ENCODE peak calls at places on chromosomes 3 and 15, in five cellular contexts. F is left ventricle myocardium inferior, J is heart right ventricle, H is astrocyte, E is A549. M is an unnamed sample.

GRCh38 chr3:115403791-115404190 is 219.5 kb upstream of the GAP43 start:
- DNase-seq in F (no peak), J (no peak), H (no peak), E (no peak), M (peak)

GRCh38 chr3:42190701-42191442 is 75.1 kb downstream of the CCK start:
- DNase-seq in F (no peak), J (peak), H (peak), E (peak), M (peak)

GRCh38 chr3:71972031-71972430 is 187.1 kb upstream of the PROK2 start:
- DNase-seq in F (no peak), J (no peak), H (no peak), E (no peak), M (peak)

GRCh38 chr15:85581495-85581894 is 201.1 kb downstream of the AKAP13 start:
- DNase-seq in F (peak), J (peak), H (no peak), E (no peak), M (no peak)

GRCh38 chr3:8464668-8465067 is 37.0 kb upstream of the LMCD1 start:
- DNase-seq in F (no peak), J (no peak), H (no peak), E (no peak), M (no peak)

GRCh38 chr3:155382396-155383042 is 89.0 kb upstream of the STRIT1 start:
- DNase-seq in F (peak), J (peak), H (peak), E (peak), M (peak)

GRCh38 chr15:42750306-42750705 is 13.4 kb upstream of the CDAN1 start:
- DNase-seq in F (no peak), J (no peak), H (no peak), E (no peak), M (no peak)

GRCh38 chr15:40483919-40484318 is 13.1 kb downstream of the CHST14 start:
- DNase-seq in F (no peak), J (no peak), H (no peak), E (no peak), M (no peak)

GRCh38 chr3:43291546-43291945 is 5.2 kb downstream of the SNRK start:
- DNase-seq in F (no peak), J (no peak), H (peak), E (no peak), M (no peak)

GRCh38 chr3:45182915-45183881 is 37.0 kb upstream of the CDCP1 start:
- DNase-seq in F (no peak), J (no peak), H (peak), E (peak), M (peak)

GRCh38 chr3:37594873-37595783 is 266.6 kb upstream of the CTDSPL start:
- DNase-seq in F (no peak), J (no peak), H (no peak), E (no peak), M (no peak)

DNA sequence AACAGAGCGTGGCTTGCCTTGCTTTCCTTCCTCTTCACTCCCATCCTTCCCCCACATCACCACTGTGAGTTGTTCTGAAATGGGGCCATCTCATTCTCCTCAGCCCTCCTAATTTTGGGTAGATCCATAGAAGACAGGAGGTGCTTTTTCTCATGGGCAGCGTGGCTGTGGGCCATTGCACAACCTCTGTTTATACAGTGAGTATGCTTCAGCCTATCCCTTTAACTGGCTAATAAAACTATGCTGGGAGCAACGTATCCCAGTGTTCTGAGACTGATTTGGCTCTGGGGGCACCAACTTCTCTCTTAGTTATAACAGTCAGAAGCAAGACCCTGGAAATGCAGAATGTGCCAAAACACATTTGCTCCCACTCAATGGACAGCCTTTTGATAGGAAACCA is 97.1 kb upstream of the ICE2 start:
- DNase-seq in F (no peak), J (no peak), H (no peak), E (peak), M (no peak)
- H3K4me3 ChIP-seq in F (no peak), J (no peak), H (no peak), E (no peak), M (no peak)

GRCh38 chr15:51575775-51576174 is 46.8 kb downstream of the DMXL2 start:
- DNase-seq in F (no peak), J (no peak), H (no peak), E (no peak), M (no peak)
- TF ChIP-seq CTCF in F (no peak), J (no peak), H (no peak), E (no peak), M (no peak)

DNA sequence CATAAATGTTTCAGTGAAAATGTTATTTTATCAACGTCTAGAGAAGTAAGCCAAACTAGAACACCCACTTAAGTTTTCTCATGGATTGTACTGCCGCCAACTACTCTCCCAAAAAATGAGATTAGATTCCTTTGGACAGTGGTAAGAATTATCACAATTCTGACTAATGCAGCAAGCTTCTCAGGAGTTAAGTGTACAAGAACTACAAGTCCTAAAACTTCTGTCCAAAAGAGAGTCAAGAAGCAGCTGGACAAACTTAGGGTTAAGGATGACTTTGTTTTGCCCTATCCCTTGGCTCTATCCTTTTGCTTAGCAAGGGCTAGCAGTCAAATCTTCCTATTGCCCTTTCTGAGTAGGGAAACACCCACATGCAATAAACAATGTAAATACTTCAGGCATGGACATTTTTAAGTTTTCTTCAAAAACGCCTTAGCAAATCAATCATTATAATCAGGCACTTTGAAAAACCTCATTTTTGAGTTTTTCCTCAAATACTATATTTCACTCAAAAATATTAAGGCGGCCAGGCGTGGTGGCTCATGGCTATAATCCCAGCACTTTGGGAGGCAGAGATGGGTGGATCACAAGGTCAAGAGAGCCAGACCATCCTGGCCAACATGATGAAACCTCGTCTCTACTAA is 19.5 kb downstream of the RAF1 start:
- DNase-seq in F (no peak), J (no peak), H (peak), E (no peak), M (no peak)
- H3K27ac ChIP-seq in F (peak), J (peak), H (peak), E (no peak), M (no peak)

GRCh38 chr3:33440328-33440577 is at the start of gene UBP1:
- DNase-seq in F (peak), J (no peak), H (no peak), E (no peak), M (no peak)

GRCh38 chr3:33439421-33440327 is 531 bp downstream of the UBP1 start:
- DNase-seq in F (peak), J (peak), H (peak), E (peak), M (peak)

GRCh38 chr3:33438284-33438668 is 1.9 kb downstream of the UBP1 start:
- DNase-seq in F (no peak), J (no peak), H (peak), E (no peak), M (no peak)

GRCh38 chr3:33437556-33438283 is 2.5 kb downstream of the UBP1 start:
- DNase-seq in F (peak), J (peak), H (peak), E (no peak), M (no peak)

DNA sequence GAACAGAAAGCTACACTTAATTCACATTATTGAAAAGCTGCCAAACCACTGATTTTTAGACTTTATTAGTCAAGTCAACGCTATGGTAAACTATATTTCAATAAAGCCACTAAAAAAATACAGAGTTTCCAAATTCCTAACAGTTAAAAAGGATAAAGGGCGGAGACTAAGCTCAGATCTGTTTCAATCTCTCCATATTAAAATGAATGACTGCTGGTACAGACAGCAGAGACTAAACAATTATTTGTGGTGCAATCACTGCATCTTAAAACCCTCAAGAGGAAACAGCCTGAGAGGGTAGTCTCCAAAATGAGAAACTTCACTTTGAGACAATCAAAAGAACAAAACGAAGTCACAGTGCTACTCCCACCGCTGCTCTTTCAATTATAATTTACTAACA is 1.3 kb downstream of the UBP1 start:
- DNase-seq in F (no peak), J (no peak), H (no peak), E (no peak), M (no peak)
- H3K4me3 ChIP-seq in F (peak), J (peak), H (peak), E (peak), M (peak)

GRCh38 chr3:126955004-126955790 is 27.7 kb upstream of the PLXNA1 start:
- DNase-seq in F (peak), J (no peak), H (no peak), E (no peak), M (no peak)

GRCh38 chr3:126956866-126957650 is 25.9 kb upstream of the PLXNA1 start:
- DNase-seq in F (peak), J (no peak), H (no peak), E (no peak), M (no peak)

GRCh38 chr3:126954141-126954845 is 28.6 kb upstream of the PLXNA1 start:
- DNase-seq in F (peak), J (no peak), H (no peak), E (no peak), M (peak)

GRCh38 chr3:126957776-126958637 is 24.9 kb upstream of the PLXNA1 start:
- DNase-seq in F (peak), J (no peak), H (no peak), E (no peak), M (no peak)

DNA sequence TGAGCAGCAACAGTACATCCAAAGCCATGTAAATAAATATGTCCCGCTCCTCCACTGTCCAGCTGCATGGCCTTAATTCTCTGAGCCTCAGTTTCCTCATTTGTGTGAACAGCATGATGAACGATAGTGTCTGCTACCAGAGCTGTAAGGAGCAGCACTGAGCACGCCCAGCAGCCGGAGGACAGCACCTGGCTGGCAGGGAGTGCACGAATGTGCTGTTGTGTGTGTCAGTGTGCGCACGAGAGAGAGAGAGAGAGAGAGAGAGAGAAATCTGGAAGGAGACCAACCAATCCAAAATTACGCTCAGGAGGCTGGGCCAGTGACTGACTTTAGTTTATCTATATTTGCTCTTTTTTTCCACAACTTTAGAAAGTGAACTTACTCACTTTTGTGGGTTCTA is 26.6 kb upstream of the PLXNA1 start:
- DNase-seq in F (peak), J (no peak), H (no peak), E (no peak), M (no peak)
- TF ChIP-seq CTCF in F (no peak), J (no peak), H (no peak), E (no peak), M (no peak)

DNA sequence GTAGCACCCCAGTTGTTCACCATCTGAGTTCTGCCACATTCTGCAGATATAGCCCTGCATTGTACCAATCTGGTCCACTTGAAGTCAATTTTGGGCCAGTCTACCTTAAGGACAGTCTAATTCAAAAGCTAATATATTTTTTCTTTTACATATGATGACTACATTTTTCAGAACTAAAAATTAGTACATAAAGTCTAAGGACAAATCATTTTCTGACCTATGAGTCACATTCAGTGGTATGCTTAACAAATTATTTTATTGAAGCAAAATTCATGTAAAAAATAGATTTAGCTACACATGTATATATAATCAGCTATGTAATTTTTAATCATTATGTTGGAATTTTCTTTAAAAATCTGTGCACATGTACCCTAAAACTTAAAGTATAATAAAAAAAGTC is 52.1 kb upstream of the IL12A start:
- DNase-seq in F (no peak), J (no peak), H (no peak), E (no peak), M (no peak)
- H3K27ac ChIP-seq in F (no peak), J (no peak), H (no peak), E (no peak), M (no peak)

GRCh38 chr3:188341501-188341900 is 187.5 kb downstream of the LPP start:
- DNase-seq in F (no peak), J (no peak), H (no peak), E (no peak), M (no peak)

GRCh38 chr3:188342991-188343732 is 189.2 kb downstream of the LPP start:
- DNase-seq in F (peak), J (peak), H (no peak), E (no peak), M (no peak)

GRCh38 chr3:188339410-188340295 is 185.7 kb downstream of the LPP start:
- DNase-seq in F (no peak), J (no peak), H (no peak), E (no peak), M (no peak)

GRCh38 chr3:188345223-188345622 is 191.3 kb downstream of the LPP start:
- DNase-seq in F (no peak), J (no peak), H (peak), E (no peak), M (no peak)

GRCh38 chr3:188343894-188344293 is 189.9 kb downstream of the LPP start:
- DNase-seq in F (no peak), J (peak), H (peak), E (no peak), M (no peak)
- H3K4me3 ChIP-seq in F (no peak), J (no peak), H (no peak), E (no peak), M (no peak)

GRCh38 chr15:26260517-26261133 is 397.5 kb upstream of the ATP10A start:
- DNase-seq in F (no peak), J (no peak), H (no peak), E (peak), M (peak)
- TF ChIP-seq CTCF in F (peak), J (peak), H (peak), E (peak), M (peak)

GRCh38 chr3:16514021-16514700 is 662 bp upstream of the RFTN1 start:
- DNase-seq in F (no peak), J (no peak), H (no peak), E (no peak), M (no peak)
- H3K27ac ChIP-seq in F (peak), J (peak), H (peak), E (peak), M (no peak)

M was measured in WERI-Rb-1.